ENCODE peak calls at places on chromosomes 2 and 18, in six cellular contexts. One of them, this sample, is unnamed.

GRCh38 chr18:55031164-55031563 is 71.9 kb upstream of the CCDC68 start:
- DNase-seq in activated T-helper 1 cell treated with anti-CD3 and anti-CD28 coated beads, Interleukin-12 subunit alpha, Interleukin-12 subunit beta, Interleukin-2, Interleukin-4 antibody, amounts not matched to agents 30 ng/mL and 10 ng/mL and 1 ng/mL, durations not matched to agents 14 hours and 24 hours and 36 hours: no peak
- DNase-seq in IMR-90: no peak
- DNase-seq in A549: no peak
- DNase-seq in amygdala: no peak
- DNase-seq in PC-9: no peak
- DNase-seq in this sample: no peak

GRCh38 chr18:24657461-24657860 is 197.0 kb downstream of the HRH4 start:
- DNase-seq in activated T-helper 1 cell treated with anti-CD3 and anti-CD28 coated beads, Interleukin-12 subunit alpha, Interleukin-12 subunit beta, Interleukin-2, Interleukin-4 antibody, amounts not matched to agents 30 ng/mL and 10 ng/mL and 1 ng/mL, durations not matched to agents 14 hours and 24 hours and 36 hours: no peak
- DNase-seq in IMR-90: no peak
- DNase-seq in A549: no peak
- DNase-seq in amygdala: no peak
- DNase-seq in PC-9: no peak
- DNase-seq in this sample: no peak

GRCh38 chr2:223788826-223789225 is 48.6 kb downstream of the AP1S3 start:
- DNase-seq in activated T-helper 1 cell treated with anti-CD3 and anti-CD28 coated beads, Interleukin-12 subunit alpha, Interleukin-12 subunit beta, Interleukin-2, Interleukin-4 antibody, amounts not matched to agents 30 ng/mL and 10 ng/mL and 1 ng/mL, durations not matched to agents 14 hours and 24 hours and 36 hours: no peak
- DNase-seq in IMR-90: no peak
- DNase-seq in A549: no peak
- DNase-seq in amygdala: no peak
- DNase-seq in PC-9: no peak
- DNase-seq in this sample: no peak

GRCh38 chr2:111219285-111219684 is 98.6 kb downstream of the BCL2L11 start:
- DNase-seq in activated T-helper 1 cell treated with anti-CD3 and anti-CD28 coated beads, Interleukin-12 subunit alpha, Interleukin-12 subunit beta, Interleukin-2, Interleukin-4 antibody, amounts not matched to agents 30 ng/mL and 10 ng/mL and 1 ng/mL, durations not matched to agents 14 hours and 24 hours and 36 hours: no peak
- DNase-seq in IMR-90: peak
- DNase-seq in A549: no peak
- DNase-seq in amygdala: no peak
- DNase-seq in PC-9: no peak
- DNase-seq in this sample: no peak

GRCh38 chr2:231565915-231566594 is 26.6 kb upstream of the TEX44 start:
- DNase-seq in activated T-helper 1 cell treated with anti-CD3 and anti-CD28 coated beads, Interleukin-12 subunit alpha, Interleukin-12 subunit beta, Interleukin-2, Interleukin-4 antibody, amounts not matched to agents 30 ng/mL and 10 ng/mL and 1 ng/mL, durations not matched to agents 14 hours and 24 hours and 36 hours: no peak
- DNase-seq in IMR-90: no peak
- DNase-seq in A549: peak
- DNase-seq in amygdala: no peak
- DNase-seq in PC-9: no peak
- DNase-seq in this sample: no peak

GRCh38 chr2:64348386-64349142 is 105.4 kb upstream of the LGALSL start:
- DNase-seq in activated T-helper 1 cell treated with anti-CD3 and anti-CD28 coated beads, Interleukin-12 subunit alpha, Interleukin-12 subunit beta, Interleukin-2, Interleukin-4 antibody, amounts not matched to agents 30 ng/mL and 10 ng/mL and 1 ng/mL, durations not matched to agents 14 hours and 24 hours and 36 hours: no peak
- DNase-seq in IMR-90: peak
- DNase-seq in A549: no peak
- DNase-seq in amygdala: no peak
- DNase-seq in PC-9: no peak
- DNase-seq in this sample: peak

GRCh38 chr2:189514107-189514506 is 66.5 kb downstream of the SLC40A1 start:
- DNase-seq in activated T-helper 1 cell treated with anti-CD3 and anti-CD28 coated beads, Interleukin-12 subunit alpha, Interleukin-12 subunit beta, Interleukin-2, Interleukin-4 antibody, amounts not matched to agents 30 ng/mL and 10 ng/mL and 1 ng/mL, durations not matched to agents 14 hours and 24 hours and 36 hours: no peak
- DNase-seq in IMR-90: no peak
- DNase-seq in A549: no peak
- DNase-seq in amygdala: no peak
- DNase-seq in PC-9: no peak
- DNase-seq in this sample: no peak

GRCh38 chr2:217105733-217106649 is 246.1 kb upstream of the TNP1 start:
- DNase-seq in activated T-helper 1 cell treated with anti-CD3 and anti-CD28 coated beads, Interleukin-12 subunit alpha, Interleukin-12 subunit beta, Interleukin-2, Interleukin-4 antibody, amounts not matched to agents 30 ng/mL and 10 ng/mL and 1 ng/mL, durations not matched to agents 14 hours and 24 hours and 36 hours: peak
- DNase-seq in IMR-90: peak
- DNase-seq in A549: peak
- DNase-seq in amygdala: no peak
- DNase-seq in PC-9: peak
- DNase-seq in this sample: peak

GRCh38 chr2:173806761-173807160 is 158.4 kb downstream of the SP3 start:
- DNase-seq in activated T-helper 1 cell treated with anti-CD3 and anti-CD28 coated beads, Interleukin-12 subunit alpha, Interleukin-12 subunit beta, Interleukin-2, Interleukin-4 antibody, amounts not matched to agents 30 ng/mL and 10 ng/mL and 1 ng/mL, durations not matched to agents 14 hours and 24 hours and 36 hours: no peak
- DNase-seq in IMR-90: peak
- DNase-seq in A549: no peak
- DNase-seq in amygdala: no peak
- DNase-seq in PC-9: no peak
- DNase-seq in this sample: peak

GRCh38 chr2:222993920-222994650 is 57.9 kb upstream of the KCNE4 start:
- DNase-seq in activated T-helper 1 cell treated with anti-CD3 and anti-CD28 coated beads, Interleukin-12 subunit alpha, Interleukin-12 subunit beta, Interleukin-2, Interleukin-4 antibody, amounts not matched to agents 30 ng/mL and 10 ng/mL and 1 ng/mL, durations not matched to agents 14 hours and 24 hours and 36 hours: no peak
- DNase-seq in IMR-90: peak
- DNase-seq in A549: peak
- DNase-seq in amygdala: peak
- DNase-seq in PC-9: no peak
- DNase-seq in this sample: peak

GRCh38 chr2:228613133-228613532 is 431.6 kb upstream of the SPHKAP start:
- DNase-seq in activated T-helper 1 cell treated with anti-CD3 and anti-CD28 coated beads, Interleukin-12 subunit alpha, Interleukin-12 subunit beta, Interleukin-2, Interleukin-4 antibody, amounts not matched to agents 30 ng/mL and 10 ng/mL and 1 ng/mL, durations not matched to agents 14 hours and 24 hours and 36 hours: no peak
- DNase-seq in IMR-90: peak
- DNase-seq in A549: peak
- DNase-seq in amygdala: no peak
- DNase-seq in PC-9: no peak
- DNase-seq in this sample: peak

GRCh38 chr2:207216454-207216853 is 50.7 kb upstream of the KLF7 start:
- DNase-seq in activated T-helper 1 cell treated with anti-CD3 and anti-CD28 coated beads, Interleukin-12 subunit alpha, Interleukin-12 subunit beta, Interleukin-2, Interleukin-4 antibody, amounts not matched to agents 30 ng/mL and 10 ng/mL and 1 ng/mL, durations not matched to agents 14 hours and 24 hours and 36 hours: no peak
- DNase-seq in IMR-90: no peak
- DNase-seq in A549: no peak
- DNase-seq in amygdala: no peak
- DNase-seq in PC-9: no peak
- DNase-seq in this sample: no peak

GRCh38 chr2:239991689-239992314 is 33.3 kb downstream of the NDUFA10 start:
- DNase-seq in activated T-helper 1 cell treated with anti-CD3 and anti-CD28 coated beads, Interleukin-12 subunit alpha, Interleukin-12 subunit beta, Interleukin-2, Interleukin-4 antibody, amounts not matched to agents 30 ng/mL and 10 ng/mL and 1 ng/mL, durations not matched to agents 14 hours and 24 hours and 36 hours: no peak
- DNase-seq in IMR-90: peak
- DNase-seq in A549: peak
- DNase-seq in amygdala: no peak
- DNase-seq in PC-9: no peak
- DNase-seq in this sample: peak

GRCh38 chr18:8264861-8265411 is 344.3 kb upstream of the RAB12 start:
- DNase-seq in activated T-helper 1 cell treated with anti-CD3 and anti-CD28 coated beads, Interleukin-12 subunit alpha, Interleukin-12 subunit beta, Interleukin-2, Interleukin-4 antibody, amounts not matched to agents 30 ng/mL and 10 ng/mL and 1 ng/mL, durations not matched to agents 14 hours and 24 hours and 36 hours: no peak
- DNase-seq in IMR-90: peak
- DNase-seq in A549: no peak
- DNase-seq in amygdala: no peak
- DNase-seq in PC-9: no peak
- DNase-seq in this sample: peak

GRCh38 chr2:60275958-60276357 is 277.5 kb downstream of the BCL11A start:
- DNase-seq in activated T-helper 1 cell treated with anti-CD3 and anti-CD28 coated beads, Interleukin-12 subunit alpha, Interleukin-12 subunit beta, Interleukin-2, Interleukin-4 antibody, amounts not matched to agents 30 ng/mL and 10 ng/mL and 1 ng/mL, durations not matched to agents 14 hours and 24 hours and 36 hours: no peak
- DNase-seq in IMR-90: no peak
- DNase-seq in A549: no peak
- DNase-seq in amygdala: no peak
- DNase-seq in PC-9: no peak
- DNase-seq in this sample: no peak